ENCODE peak calls at places on chromosomes 6 and 20, in four cellular contexts. X is SK-N-SH, M is mammary epithelial cell, Z is IMR-90. Y is an unnamed sample.

GRCh38 chr6:144335914-144336313 is 50.8 kb downstream of the UTRN start:
- DNase-seq in X (no peak), M (peak; percentile 90), Z (no peak), Y (no peak)

GRCh38 chr6:113481910-113482309 is 375.2 kb upstream of the MARCKS start:
- DNase-seq in X (no peak), M (no peak), Z (no peak), Y (no peak)

GRCh38 chr6:85673198-85674139 is 30.8 kb upstream of the SYNCRIP start:
- DNase-seq in X (no peak), M (no peak), Z (no peak), Y (no peak)

GRCh38 chr6:45371924-45372582 is 5.7 kb downstream of the SUPT3H start:
- DNase-seq in X (no peak), M (no peak), Z (peak; percentile 37), Y (no peak)

GRCh38 chr6:56995347-56995746 is 40.4 kb downstream of the BEND6 start:
- DNase-seq in X (no peak), M (peak; percentile 11), Z (no peak), Y (no peak)

GRCh38 chr6:109308018-109308492 is 74.2 kb downstream of the CD164 start:
- DNase-seq in X (no peak), M (peak; percentile 58), Z (peak; percentile 63), Y (no peak)

GRCh38 chr6:85418059-85418458 is 31.8 kb upstream of the NT5E start:
- DNase-seq in X (no peak), M (peak; percentile 36), Z (peak; percentile 87), Y (no peak)

GRCh38 chr6:6654599-6655575 is 66.4 kb downstream of the LY86 start:
- DNase-seq in X (no peak), M (no peak), Z (no peak), Y (no peak)

GRCh38 chr6:70599187-70599586 is 32.5 kb downstream of the SDHAF4 start:
- DNase-seq in X (no peak), M (no peak), Z (no peak), Y (no peak)

GRCh38 chr20:48846516-48847492 is 19.0 kb upstream of the PREX1 start:
- DNase-seq in X (peak; percentile 55), M (no peak), Z (no peak), Y (peak; percentile 54)

GRCh38 chr20:19253316-19253715 is 40.9 kb downstream of the SLC24A3 start:
- DNase-seq in X (no peak), M (no peak), Z (no peak), Y (no peak)

GRCh38 chr6:90502866-90503407 is 83.9 kb downstream of the MAP3K7 start:
- DNase-seq in X (no peak), M (no peak), Z (peak; percentile 4), Y (peak; percentile 71)

GRCh38 chr6:45314146-45314545 is 14.0 kb upstream of the RUNX2 start:
- DNase-seq in X (no peak), M (no peak), Z (no peak), Y (no peak)

GRCh38 chr20:59004763-59005522 is 2.1 kb downstream of the CTSZ start:
- DNase-seq in X (no peak), M (no peak), Z (no peak), Y (no peak)

GRCh38 chr6:144264270-144265060 is 20.7 kb upstream of the UTRN start:
- DNase-seq in X (no peak), M (peak; percentile 80), Z (peak; percentile 90), Y (peak; percentile 17)

GRCh38 chr6:74834967-74835366 is 370.9 kb downstream of the COL12A1 start:
- DNase-seq in X (no peak), M (no peak), Z (no peak), Y (no peak)

GRCh38 chr6:156980515-156980914 is 203.3 kb downstream of the ARID1B start:
- DNase-seq in X (peak; percentile 49), M (no peak), Z (no peak), Y (peak; percentile 52)

GRCh38 chr20:62262064-62262463 is 23.7 kb downstream of the OSBPL2 start:
- DNase-seq in X (no peak), M (no peak), Z (no peak), Y (no peak)
- H4K20me1 ChIP-seq in X (peaks cover 31% of the 10 kb centered on the region), M (no peaks in the 10 kb centered on the region), Z (peaks cover 35% of the 10 kb centered on the region), Y (peaks cover 27% of the 10 kb centered on the region)

GRCh38 chr20:910132-910839 is 5.8 kb downstream of the ANGPT4 start:
- DNase-seq in X (no peak), M (no peak), Z (no peak), Y (no peak)
- H3K27ac ChIP-seq in X (no peak overlapping the region), M (no peak overlapping the region), Z (peak overlapping the region; percentile 90), Y (no peak overlapping the region)

GRCh38 chr20:35737865-35738333 is 4.2 kb downstream of the RBM39 start:
- DNase-seq in X (no peak), M (no peak), Z (no peak), Y (no peak)
- H4K20me1 ChIP-seq in X (peaks cover 84% of the 10 kb centered on the region), M (peaks cover 33% of the 10 kb centered on the region), Z (peaks cover 85% of the 10 kb centered on the region), Y (peaks cover 85% of the 10 kb centered on the region)

GRCh38 chr6:54391577-54391976 is 83.3 kb downstream of the TINAG start:
- DNase-seq in X (no peak), M (no peak), Z (no peak), Y (no peak)

GRCh38 chr6:54386295-54386694 is 78.1 kb downstream of the TINAG start:
- DNase-seq in X (no peak), M (no peak), Z (no peak), Y (no peak)

GRCh38 chr6:54390362-54390761 is 82.1 kb downstream of the TINAG start:
- DNase-seq in X (no peak), M (no peak), Z (no peak), Y (no peak)
- H3K27ac ChIP-seq in X (no peak overlapping the region), M (no peak overlapping the region), Z (no peak overlapping the region), Y (no peak overlapping the region)